ENCODE peak calls at places on chromosomes 2 and 18, in nine cellular contexts. Q is suprapubic skin, Z is transverse colon, N is spleen, R is sigmoid colon, L is GM23338, T is breast epithelium, J is HL-60, A is HCT116. V is an unnamed sample.

GRCh38 chr2:149648282-149649030 is 60.9 kb upstream of the MMADHC start:
- DNase-seq in R (peak; percentile 48), Z (no peak), A (no peak), L (no peak), J (no peak), Q (no peak), N (no peak), T (no peak), V (peak; percentile 91)

GRCh38 chr18:48815182-48815520 is 135.6 kb downstream of the SMAD7 start:
- DNase-seq in A (no peak), Z (no peak), L (no peak), Q (no peak), J (no peak), R (no peak), N (no peak), T (no peak), V (no peak)

GRCh38 chr2:240249423-240250149 is 109.1 kb upstream of the OTOS start:
- DNase-seq in Z (no peak), N (peak; percentile 64), J (no peak), A (no peak), T (no peak), L (no peak), R (peak; percentile 69), Q (peak; percentile 77), V (no peak)

GRCh38 chr2:17975401-17975800 is 96.9 kb downstream of the KCNS3 start:
- DNase-seq in A (no peak), Z (no peak), Q (no peak), J (no peak), T (no peak), L (no peak), N (no peak), R (no peak), V (no peak)

GRCh38 chr2:70596739-70597138 is 43.1 kb upstream of the TGFA start:
- DNase-seq in L (no peak), R (no peak), Q (no peak), N (no peak), T (no peak), A (peak; percentile 59), Z (peak; percentile 43), J (no peak), V (peak; percentile 6)

GRCh38 chr2:166661391-166661790 is 167.3 kb upstream of the SCN7A start:
- DNase-seq in J (no peak), Q (no peak), N (no peak), A (no peak), L (no peak), T (no peak), Z (no peak), R (no peak), V (no peak)

GRCh38 chr2:129707800-129708199 is 271.7 kb upstream of the RAB6C start:
- DNase-seq in Q (no peak), N (no peak), L (no peak), J (no peak), T (no peak), A (no peak), Z (no peak), R (no peak), V (no peak)

GRCh38 chr2:96895709-96896651 is 26.1 kb upstream of the SEMA4C start:
- DNase-seq in Z (no peak), T (no peak), N (no peak), Q (no peak), A (no peak), R (no peak), J (no peak), L (no peak), V (no peak)

GRCh38 chr2:218290316-218291261 is 1.7 kb downstream of the TMBIM1 start:
- DNase-seq in Q (no peak), A (no peak), R (no peak), Z (peak; percentile 58), L (no peak), N (peak; percentile 92), T (no peak), J (no peak), V (no peak)

GRCh38 chr2:69464575-69464974 is 27.3 kb upstream of the NFU1 start:
- DNase-seq in R (peak; percentile 82), T (no peak), L (no peak), A (no peak), N (no peak), Z (no peak), Q (no peak), J (no peak), V (no peak)

GRCh38 chr2:3260959-3261358 is 116.7 kb downstream of the EIPR1 start:
- DNase-seq in J (no peak), A (no peak), R (no peak), Q (no peak), Z (no peak), T (no peak), L (no peak), N (no peak), V (no peak)

GRCh38 chr2:74548919-74549684 is 4.6 kb downstream of the LOXL3 start:
- DNase-seq in R (peak; percentile 83), T (no peak), Q (no peak), Z (peak; percentile 75), N (peak; percentile 84), A (no peak), L (peak; percentile 88), J (no peak), V (peak; percentile 32)

GRCh38 chr18:70411307-70411706 is 122.5 kb downstream of the SOCS6 start:
- DNase-seq in Q (no peak), N (no peak), J (no peak), A (no peak), L (no peak), Z (no peak), R (no peak), T (no peak), V (no peak)

GRCh38 chr18:47204908-47205522 is 28.9 kb upstream of the IER3IP1 start:
- DNase-seq in N (no peak), R (no peak), Z (peak; percentile 21), L (peak; percentile 85), T (no peak), A (peak; percentile 29), Q (no peak), J (peak; percentile 11), V (peak; percentile 48)

GRCh38 chr18:24189664-24190346 is 50.9 kb downstream of the CABYR start:
- DNase-seq in T (no peak), Q (no peak), Z (no peak), R (no peak), L (peak; percentile 37), A (no peak), J (no peak), N (no peak), V (no peak)

GRCh38 chr2:204695506-204695905 is 150.2 kb downstream of the PARD3B start:
- DNase-seq in A (no peak), R (no peak), L (no peak), J (no peak), Z (no peak), T (no peak), N (no peak), Q (no peak), V (no peak)

GRCh38 chr18:61681065-61681464 is 211.7 kb downstream of the RNF152 start:
- DNase-seq in R (no peak), Q (no peak), J (no peak), A (no peak), T (no peak), N (no peak), Z (no peak), L (no peak), V (no peak)

GRCh38 chr2:190856985-190857384 is 23.6 kb upstream of the GLS start:
- DNase-seq in T (no peak), A (no peak), Q (no peak), Z (no peak), R (no peak), L (no peak), N (no peak), J (no peak), V (no peak)

GRCh38 chr2:30706534-30707303 is 100.5 kb downstream of the CAPN13 start:
- DNase-seq in J (peak; percentile 55), T (peak; percentile 61), Q (no peak), A (peak; percentile 48), N (peak; percentile 91), L (peak; percentile 64), Z (peak; percentile 79), R (peak; percentile 83), V (peak; percentile 40)
- TF ChIP-seq POLR2AphosphoS5 in J (no peak), T (no peak), Q (no peak), A (no peak), N (peak; percentile 36), L (no peak), Z (no peak), R (no peak), V (no peak)

GRCh38 chr2:152583512-152584188 is 133.6 kb downstream of the PRPF40A start:
- DNase-seq in Q (no peak), N (no peak), T (no peak), Z (no peak), L (no peak), R (no peak), A (no peak), J (no peak), V (peak; percentile 77)
- TF ChIP-seq POLR2AphosphoS5 in Q (no peak), N (no peak), T (no peak), Z (no peak), L (no peak), R (no peak), A (no peak), J (no peak), V (no peak)

DNA sequence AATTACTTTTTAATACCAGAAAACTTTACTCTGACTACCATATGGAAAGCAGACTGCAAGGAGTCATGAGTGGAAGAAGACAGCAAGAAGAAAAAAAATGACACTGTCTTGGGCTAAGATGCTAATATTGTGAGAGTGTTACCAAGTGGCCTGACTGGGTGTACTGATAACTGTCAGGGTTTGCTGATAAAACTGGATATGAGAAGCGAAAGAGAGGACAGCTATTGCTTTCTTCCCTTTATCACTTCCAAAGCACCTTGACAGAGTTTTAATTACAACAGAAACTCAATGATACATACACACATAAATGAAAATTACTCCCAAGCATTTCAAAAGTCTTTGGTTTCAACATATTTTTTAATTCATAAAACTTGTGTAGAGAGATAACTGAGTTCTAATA is 368.5 kb downstream of the ZEB2 start:
- DNase-seq in L (no peak), T (no peak), Q (no peak), J (no peak), N (no peak), A (no peak), Z (no peak), R (no peak), V (no peak)
- TF ChIP-seq POLR2AphosphoS5 in L (no peak), T (no peak), Q (no peak), J (no peak), N (no peak), A (no peak), Z (no peak), R (no peak), V (no peak)

DNA sequence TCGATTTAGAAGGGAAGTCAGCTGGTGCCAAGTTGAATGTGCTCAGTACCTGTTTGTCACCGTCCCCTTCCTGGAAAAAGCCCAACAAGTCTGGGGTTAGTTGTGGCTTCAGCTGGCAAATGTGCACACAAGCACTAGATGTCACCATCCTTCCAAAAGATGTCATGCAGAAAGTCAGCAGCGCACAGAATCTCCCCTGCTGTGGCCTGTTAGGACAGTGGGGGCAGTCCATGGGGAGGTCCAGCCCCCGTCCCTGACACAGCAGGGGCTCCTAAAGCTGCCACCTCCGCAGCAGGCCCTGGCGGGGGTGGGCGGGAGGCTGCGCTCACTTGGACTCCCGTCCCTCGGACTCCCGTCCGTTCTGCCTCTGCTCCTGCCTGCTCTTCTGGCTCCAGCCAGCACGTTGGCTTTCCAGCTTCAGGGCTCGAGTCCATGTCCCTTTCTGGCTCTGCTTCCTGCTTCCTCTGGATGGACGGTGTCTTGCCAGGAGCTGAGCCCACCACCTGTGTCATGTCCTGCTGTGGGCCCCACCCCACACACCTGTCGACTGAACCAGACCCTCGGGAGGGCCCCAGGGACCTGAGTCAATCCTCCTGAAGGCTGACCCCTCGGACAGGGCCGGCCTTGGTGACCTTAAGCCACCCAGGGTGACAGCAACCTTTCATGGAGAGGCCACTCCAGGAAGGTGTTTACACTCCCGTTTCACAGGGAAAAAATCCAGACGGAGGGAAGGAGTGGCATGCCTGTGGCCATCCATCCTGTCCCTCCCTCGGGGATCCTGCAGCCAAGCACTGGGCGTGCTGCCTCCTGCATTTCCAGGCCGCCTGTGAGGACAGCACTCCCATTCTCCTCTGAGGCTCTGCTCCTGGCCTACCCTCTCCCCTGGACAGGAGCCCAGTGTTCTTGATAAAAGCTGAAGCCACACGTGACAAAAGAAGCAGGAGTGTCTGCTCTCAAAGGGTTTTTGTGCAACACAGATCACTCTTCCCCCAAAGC is 8.5 kb downstream of the RAB17 start:
- DNase-seq in N (no peak), R (peak; percentile 94), Q (no peak), Z (peak; percentile 19), L (no peak), A (no peak), J (no peak), T (no peak), V (peak; percentile 79)
- TF ChIP-seq POLR2AphosphoS5 in N (peak; percentile 28), R (peak; percentile 13), Q (no peak), Z (no peak), L (no peak), A (no peak), J (no peak), T (no peak), V (no peak)

V was measured in endothelial cell of umbilical vein.